ENCODE peak calls at places on chromosome 6, in four cellular contexts. D, P, H and J are unnamed samples.

GRCh38 chr6:40555092-40555491 is 32.1 kb downstream of the LRFN2 start:
- DNase-seq in P (no peak), H (no peak), D (no peak), J (no peak)

GRCh38 chr6:111805511-111806181 is 67.6 kb downstream of the FYN start:
- DNase-seq in P (no peak), D (no peak), H (no peak), J (no peak)

GRCh38 chr6:89369009-89369408 is 16.5 kb upstream of the UBE2J1 start:
- DNase-seq in D (no peak), P (no peak), H (peak; percentile 13), J (no peak)

GRCh38 chr6:23980965-23981364 is 145.1 kb upstream of the NRSN1 start:
- DNase-seq in D (no peak), H (no peak), P (no peak), J (no peak)

GRCh38 chr6:2190661-2191389 is 54.6 kb downstream of the GMDS start:
- DNase-seq in P (no peak), H (no peak), D (no peak), J (no peak)

GRCh38 chr6:37088897-37089296 is 81.1 kb upstream of the PIM1 start:
- DNase-seq in P (no peak), H (no peak), D (no peak), J (no peak)

GRCh38 chr6:42025066-42025789 is 25.1 kb upstream of the TAF8 start:
- DNase-seq in H (no peak), P (no peak), D (no peak), J (no peak)

GRCh38 chr6:57069920-57070331 is 20.1 kb upstream of the ZNF451 start:
- DNase-seq in H (no peak), P (no peak), D (no peak), J (no peak)

GRCh38 chr6:111772274-111772780 is 100.9 kb downstream of the FYN start:
- DNase-seq in P (no peak), D (no peak), H (no peak), J (no peak)

GRCh38 chr6:44696686-44697085 is 309.2 kb downstream of the CDC5L start:
- DNase-seq in D (no peak), P (no peak), H (no peak), J (no peak)

GRCh38 chr6:102114402-102114801 is 720.9 kb downstream of the GRIK2 start:
- DNase-seq in P (no peak), H (no peak), D (no peak), J (no peak)

GRCh38 chr6:10278786-10279185 is 136.1 kb downstream of the TFAP2A start:
- DNase-seq in D (no peak), P (no peak), H (no peak), J (no peak)

GRCh38 chr6:84150680-84151079 is 76.8 kb downstream of the CEP162 start:
- DNase-seq in H (peak; percentile 24), P (no peak), D (no peak), J (no peak)

GRCh38 chr6:137656735-137657134 is 162.5 kb upstream of the OLIG3 start:
- DNase-seq in D (no peak), H (no peak), P (no peak), J (no peak)

DNA sequence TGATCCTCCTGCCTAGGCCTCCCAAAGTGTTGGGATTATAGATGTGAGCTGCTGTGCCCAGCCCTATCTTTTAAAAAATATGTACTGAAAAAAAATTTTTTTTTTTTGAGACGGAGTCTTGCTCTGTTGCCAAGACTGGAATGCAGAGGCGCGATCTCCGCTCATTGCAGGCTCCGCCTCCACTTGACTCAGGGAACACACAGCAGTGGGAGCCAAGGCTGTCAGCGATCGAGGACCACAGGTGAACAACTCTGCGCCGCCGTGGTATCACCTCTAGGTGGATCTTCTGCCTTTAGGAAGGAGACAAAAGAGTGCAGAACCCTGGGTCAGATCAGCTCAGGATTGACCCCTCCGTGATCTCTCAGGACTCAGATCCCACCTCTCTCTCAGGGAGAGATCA is 13.7 kb downstream of the RAET1E start:
- DNase-seq in H (no peak), P (no peak), D (no peak), J (no peak)
- H3K9me3 ChIP-seq in H (no peaks in the 10 kb centered on the region), P (no peaks in the 10 kb centered on the region), D (no peaks in the 10 kb centered on the region), J (no peaks in the 10 kb centered on the region)

DNA sequence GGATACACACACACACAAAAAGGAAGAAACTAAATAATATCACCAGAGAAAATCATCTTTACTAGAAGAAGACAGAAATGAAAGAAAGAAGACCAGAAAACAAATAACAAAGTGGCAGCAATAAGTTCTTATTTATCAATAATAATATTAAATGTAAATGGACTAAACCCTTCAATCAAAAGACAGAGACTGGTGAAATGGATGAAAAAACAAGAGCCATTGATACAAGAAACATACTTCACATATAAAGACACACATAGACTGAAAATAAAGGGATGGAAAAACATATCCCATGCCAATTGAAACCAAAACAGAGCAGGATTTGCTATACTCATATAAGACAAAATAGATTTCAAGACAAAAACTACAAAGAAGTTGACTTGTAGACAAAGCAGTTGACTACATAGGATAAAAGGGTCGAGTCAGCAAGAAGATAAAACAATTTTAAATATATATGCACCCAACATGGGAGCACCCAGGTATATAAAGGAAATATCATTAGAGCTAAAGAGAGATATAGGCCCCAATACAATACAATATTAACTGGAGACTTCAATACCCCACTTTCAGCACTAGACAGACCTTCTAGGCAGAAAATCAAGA is 259.4 kb downstream of the EPM2A start:
- DNase-seq in H (no peak), P (no peak), D (no peak), J (no peak)
- H3K9me3 ChIP-seq in H (no peaks in the 10 kb centered on the region), P (no peaks in the 10 kb centered on the region), D (no peaks in the 10 kb centered on the region), J (no peaks in the 10 kb centered on the region)

GRCh38 chr6:167649486-167649885 is 177.2 kb upstream of the AFDN start:
- DNase-seq in P (no peak), H (no peak), D (no peak), J (no peak)
- H3K9me3 ChIP-seq in P (no peaks in the 10 kb centered on the region), H (peaks cover 85% of the 10 kb centered on the region), D (no peaks in the 10 kb centered on the region), J (no peaks in the 10 kb centered on the region)

GRCh38 chr6:27448456-27448855 is 24.4 kb downstream of the ZNF184 start:
- DNase-seq in D (no peak), P (no peak), H (no peak), J (no peak)
- H3K9me3 ChIP-seq in D (peaks cover 3% of the 10 kb centered on the region), P (peaks cover 49% of the 10 kb centered on the region), H (peaks cover 27% of the 10 kb centered on the region), J (peaks cover 46% of the 10 kb centered on the region)

GRCh38 chr6:82484737-82485650 is 121.4 kb downstream of the TPBG start:
- DNase-seq in P (no peak), D (no peak), H (no peak), J (no peak)
- H3K9me3 ChIP-seq in P (no peaks in the 10 kb centered on the region), D (no peaks in the 10 kb centered on the region), H (peaks cover 4% of the 10 kb centered on the region), J (no peaks in the 10 kb centered on the region)

GRCh38 chr6:924661-925060 is 231.7 kb upstream of the EXOC2 start:
- DNase-seq in P (no peak), D (no peak), H (no peak), J (no peak)

GRCh38 chr6:917939-918338 is 225.0 kb upstream of the EXOC2 start:
- DNase-seq in H (no peak), P (no peak), D (no peak), J (no peak)

GRCh38 chr6:919499-919898 is 226.6 kb upstream of the EXOC2 start:
- DNase-seq in P (no peak), H (no peak), D (no peak), J (no peak)

GRCh38 chr6:920512-920911 is 227.6 kb upstream of the EXOC2 start:
- DNase-seq in P (no peak), H (no peak), D (no peak), J (no peak)

GRCh38 chr6:921400-921799 is 228.5 kb upstream of the EXOC2 start:
- DNase-seq in P (no peak), H (no peak), D (no peak), J (no peak)
- H3K9me3 ChIP-seq in P (no peaks in the 10 kb centered on the region), H (peaks cover 12% of the 10 kb centered on the region), D (no peaks in the 10 kb centered on the region), J (no peaks in the 10 kb centered on the region)

GRCh38 chr6:46502486-46503119 is 11.4 kb upstream of the RCAN2 start:
- DNase-seq in P (no peak), H (no peak), D (no peak), J (no peak)
- H3K9me3 ChIP-seq in P (no peaks in the 10 kb centered on the region), H (no peaks in the 10 kb centered on the region), D (no peaks in the 10 kb centered on the region), J (no peaks in the 10 kb centered on the region)

GRCh38 chr6:12421596-12421995 is 131.4 kb downstream of the EDN1 start:
- DNase-seq in P (no peak), H (no peak), D (no peak), J (no peak)
- H3K9me3 ChIP-seq in P (no peaks in the 10 kb centered on the region), H (no peaks in the 10 kb centered on the region), D (no peaks in the 10 kb centered on the region), J (no peaks in the 10 kb centered on the region)